ENCODE peak calls at places on chromosome 7, in six cellular contexts. T is AG09309; Q is CD8-positive, alpha-beta memory T cell; E is GM23248; U is colonic mucosa; S is IMR-90. D is an unnamed sample.

GRCh38 chr7:54546081-54546985 is 4.2 kb downstream of the VSTM2A start:
- DNase-seq in T (no peak), Q (no peak), E (no peak), U (no peak), S (no peak), D (no peak)

GRCh38 chr7:11865671-11866070 is 33.7 kb upstream of the THSD7A start:
- DNase-seq in T (no peak), Q (no peak), E (no peak), U (no peak), S (no peak), D (no peak)

GRCh38 chr7:17019106-17019505 is 137.3 kb upstream of the AGR3 start:
- DNase-seq in T (no peak), Q (no peak), E (no peak), U (no peak), S (no peak), D (no peak)

GRCh38 chr7:111931016-111931517 is 275.1 kb downstream of the DOCK4 start:
- DNase-seq in T (peak), Q (no peak), E (peak), U (no peak), S (peak), D (peak)

GRCh38 chr7:30682131-30683083 is at the start of gene CRHR2:
- DNase-seq in T (no peak), Q (peak), E (peak), U (no peak), S (no peak), D (no peak)

GRCh38 chr7:53383131-53383530 is 347.7 kb downstream of the POM121L12 start:
- DNase-seq in T (no peak), Q (no peak), E (no peak), U (no peak), S (no peak), D (no peak)

GRCh38 chr7:16989883-16990413 is 108.2 kb upstream of the AGR3 start:
- DNase-seq in T (peak), Q (no peak), E (peak), U (peak), S (peak), D (peak)

GRCh38 chr7:22357311-22358175 is 589 bp upstream of the RAPGEF5 start:
- DNase-seq in T (no peak), Q (no peak), E (peak), U (peak), S (peak), D (no peak)

GRCh38 chr7:34083440-34083839 is 178.1 kb downstream of the BMPER start:
- DNase-seq in T (no peak), Q (no peak), E (no peak), U (no peak), S (peak), D (no peak)

GRCh38 chr7:131723926-131724325 is 167.5 kb upstream of the PODXL start:
- DNase-seq in T (no peak), Q (no peak), E (peak), U (no peak), S (peak), D (no peak)

GRCh38 chr7:28767356-28767755 is 190.8 kb downstream of the TRIL start:
- DNase-seq in T (no peak), Q (no peak), E (peak), U (no peak), S (peak), D (no peak)

GRCh38 chr7:85341973-85342372 is 155.1 kb upstream of the SEMA3D start:
- DNase-seq in T (no peak), Q (no peak), E (no peak), U (no peak), S (no peak), D (no peak)

GRCh38 chr7:27125986-27126394 is 4.6 kb downstream of the HOXA4 start:
- DNase-seq in T (no peak), Q (no peak), E (no peak), U (no peak), S (peak), D (no peak)

GRCh38 chr7:152177696-152178404 is 152.4 kb downstream of the GALNT11 start:
- DNase-seq in T (no peak), Q (no peak), E (peak), U (no peak), S (peak), D (no peak)

GRCh38 chr7:93117327-93117726 is 452 bp downstream of the SAMD9 start:
- DNase-seq in T (no peak), Q (no peak), E (peak), U (no peak), S (no peak), D (no peak)

GRCh38 chr7:98456851-98457250 is 56.0 kb upstream of the BAIAP2L1 start:
- DNase-seq in T (no peak), Q (no peak), E (no peak), U (no peak), S (no peak), D (no peak)

GRCh38 chr7:66366701-66367100 is 161.6 kb downstream of the TPST1 start:
- DNase-seq in T (no peak), Q (no peak), E (peak), U (no peak), S (no peak), D (no peak)

GRCh38 chr7:137606061-137606674 is 240.6 kb downstream of the DGKI start:
- DNase-seq in T (peak), Q (no peak), E (peak), U (no peak), S (peak), D (peak)

GRCh38 chr7:130907439-130907838 is 173.4 kb upstream of the KLF14 start:
- DNase-seq in T (no peak), Q (no peak), E (no peak), U (no peak), S (no peak), D (no peak)

GRCh38 chr7:2698581-2699288 is 10.7 kb downstream of the AMZ1 start:
- DNase-seq in T (no peak), Q (peak), E (no peak), U (no peak), S (no peak), D (no peak)

GRCh38 chr7:27098493-27099223 is 2.9 kb upstream of the HOXA1 start:
- DNase-seq in T (no peak), Q (no peak), E (peak), U (peak), S (peak), D (no peak)

GRCh38 chr7:15891151-15891842 is 204.8 kb upstream of the MEOX2 start:
- DNase-seq in T (no peak), Q (no peak), E (peak), U (no peak), S (peak), D (no peak)

GRCh38 chr7:15839415-15840100 is 153.1 kb upstream of the MEOX2 start:
- DNase-seq in T (no peak), Q (no peak), E (peak), U (no peak), S (no peak), D (no peak)

GRCh38 chr7:142855401-142855743 is 496 bp downstream of the EPHB6 start:
- DNase-seq in T (no peak), Q (no peak), E (no peak), U (no peak), S (no peak), D (no peak)

GRCh38 chr7:125668321-125668993 is 738.8 kb upstream of the POT1 start:
- DNase-seq in T (no peak), Q (no peak), E (no peak), U (no peak), S (no peak), D (no peak)

GRCh38 chr7:151192002-151192539 is 5.0 kb upstream of the ASB10 start:
- DNase-seq in T (no peak), Q (no peak), E (no peak), U (no peak), S (no peak), D (no peak)

GRCh38 chr7:98875501-98875900 is 2.8 kb upstream of the TRRAP start:
- DNase-seq in T (no peak), Q (no peak), E (no peak), U (no peak), S (no peak), D (no peak)

GRCh38 chr7:47578581-47579270 is 3.2 kb downstream of the TNS3 start:
- DNase-seq in T (peak), Q (no peak), E (peak), U (no peak), S (peak), D (no peak)

GRCh38 chr7:40156988-40157387 is 22.2 kb downstream of the SUGCT start:
- DNase-seq in T (no peak), Q (no peak), E (no peak), U (peak), S (no peak), D (no peak)

GRCh38 chr7:156236936-156237599 is 403.5 kb upstream of the RNF32 start:
- DNase-seq in T (no peak), Q (no peak), E (no peak), U (no peak), S (no peak), D (no peak)

GRCh38 chr7:2934211-2934731 is 90.2 kb upstream of the GNA12 start:
- DNase-seq in T (peak), Q (no peak), E (peak), U (no peak), S (peak), D (no peak)

GRCh38 chr7:6644728-6645127 is 7.6 kb downstream of the ZNF316 start:
- DNase-seq in T (no peak), Q (no peak), E (no peak), U (no peak), S (no peak), D (no peak)

GRCh38 chr7:74305987-74306736 is 17.0 kb downstream of the CLIP2 start:
- DNase-seq in T (no peak), Q (no peak), E (no peak), U (no peak), S (no peak), D (no peak)

GRCh38 chr7:5422324-5423271 is 1.0 kb downstream of the TNRC18 start:
- DNase-seq in T (no peak), Q (no peak), E (peak), U (no peak), S (peak), D (no peak)

GRCh38 chr7:5420108-5420840 is 3.4 kb downstream of the TNRC18 start:
- DNase-seq in T (no peak), Q (no peak), E (peak), U (no peak), S (no peak), D (no peak)

GRCh38 chr7:5419523-5420107 is 4.0 kb downstream of the TNRC18 start:
- DNase-seq in T (no peak), Q (no peak), E (peak), U (peak), S (no peak), D (no peak)

GRCh38 chr7:5421626-5422323 is 1.9 kb downstream of the TNRC18 start:
- DNase-seq in T (no peak), Q (no peak), E (peak), U (peak), S (peak), D (no peak)

DNA sequence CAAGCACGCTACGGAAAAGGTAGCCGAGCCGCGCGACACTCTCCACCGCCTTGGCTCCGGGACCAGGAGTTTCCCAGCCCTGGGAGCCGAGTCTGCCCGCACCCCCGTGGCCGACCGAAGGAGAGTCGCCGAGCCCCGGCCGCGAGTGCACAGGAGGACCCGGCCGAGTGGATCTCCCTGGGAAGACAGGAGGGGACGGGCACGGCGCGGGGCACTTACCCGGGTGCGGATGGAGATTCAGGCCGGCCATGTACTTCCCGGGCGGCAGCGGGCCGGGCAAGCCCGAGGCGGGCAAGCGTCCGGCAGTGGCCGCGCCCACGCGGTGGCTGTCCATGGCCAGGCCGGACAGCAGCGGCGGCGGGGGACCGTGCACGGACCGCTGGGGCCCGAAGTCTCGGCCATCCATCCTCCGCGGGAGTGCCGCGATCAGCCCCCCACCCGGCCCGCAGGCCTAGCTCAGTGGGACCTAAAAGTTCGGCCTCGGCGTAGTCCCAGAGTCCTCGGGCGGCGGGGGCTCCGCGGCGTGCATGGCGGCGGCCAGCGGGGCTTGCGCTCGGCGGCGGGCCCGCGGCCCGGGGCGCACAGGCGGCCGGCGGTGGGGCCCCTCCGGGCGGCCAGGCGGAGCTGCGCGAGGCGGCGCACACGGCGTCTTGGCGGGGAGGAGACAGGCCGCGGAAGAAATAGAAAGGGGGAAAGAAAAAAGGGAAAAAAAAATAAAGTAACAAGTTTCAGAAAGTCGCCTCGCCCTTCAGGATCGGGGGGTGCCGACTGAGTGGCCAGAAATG is 2.6 kb downstream of the TNRC18 start:
- DNase-seq in T (no peak), Q (no peak), E (peak), U (peak), S (no peak), D (no peak)
- H3K4me3 ChIP-seq in T (peak), Q (peak), E (peak), U (peak), S (peak), D (peak)

DNA sequence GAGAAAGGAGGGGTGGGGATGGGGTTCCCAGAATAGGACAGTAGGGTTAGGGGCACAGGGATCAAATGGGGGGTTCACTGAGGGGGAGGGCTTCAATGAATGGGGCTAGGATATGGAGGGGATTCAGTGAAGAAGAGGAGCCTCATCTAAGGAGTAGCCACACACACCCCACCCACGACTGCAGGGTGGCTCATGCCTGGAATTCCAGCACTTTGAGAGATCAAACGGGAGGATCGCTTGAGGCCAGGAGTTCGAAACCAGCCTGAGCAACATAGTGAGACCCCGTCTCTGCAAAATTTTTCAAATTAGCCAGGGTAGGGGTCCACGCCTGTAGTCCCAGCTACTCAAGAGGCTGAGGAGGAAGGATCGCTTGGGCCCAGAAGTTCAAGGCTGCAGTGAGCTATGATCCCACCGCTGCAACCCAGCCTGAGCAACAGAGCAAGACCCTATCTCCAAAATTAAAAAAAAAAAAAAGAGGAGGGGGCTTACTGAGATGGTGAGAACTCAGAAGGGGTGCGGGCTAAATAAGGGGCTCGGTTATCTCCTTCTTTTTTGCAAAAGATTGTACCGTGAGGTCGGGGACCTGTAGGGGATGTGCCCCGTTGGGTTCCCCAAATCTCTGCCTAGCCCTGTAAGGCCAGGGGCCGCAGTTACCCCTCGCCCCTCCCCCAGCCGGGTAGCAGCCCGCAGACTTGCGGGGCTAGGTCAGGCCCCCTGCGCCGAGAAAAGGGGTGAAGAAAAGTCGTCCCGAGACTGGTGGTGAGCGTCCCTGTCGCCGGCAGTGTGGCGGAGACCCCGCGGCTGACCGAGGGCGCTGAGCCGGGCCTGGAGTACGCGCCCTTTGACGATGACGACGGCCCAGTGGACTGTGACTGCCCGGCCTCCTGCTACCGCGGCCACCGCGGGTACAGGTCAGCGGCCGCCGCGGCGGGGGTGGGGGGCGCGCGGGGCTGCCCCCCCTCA is 43.1 kb upstream of the HSPB1 start:
- DNase-seq in T (no peak), Q (no peak), E (no peak), U (no peak), S (no peak), D (no peak)
- H3K4me3 ChIP-seq in T (no peak), Q (no peak), E (no peak), U (peak), S (no peak), D (no peak)

GRCh38 chr7:123647106-123647730 is 8.4 kb upstream of the LMOD2 start:
- DNase-seq in T (no peak), Q (no peak), E (peak), U (no peak), S (no peak), D (no peak)

GRCh38 chr7:123641901-123642300 is 13.8 kb upstream of the LMOD2 start:
- DNase-seq in T (no peak), Q (no peak), E (no peak), U (no peak), S (no peak), D (no peak)

GRCh38 chr7:123640583-123640982 is 15.1 kb upstream of the LMOD2 start:
- DNase-seq in T (no peak), Q (no peak), E (no peak), U (no peak), S (no peak), D (no peak)

GRCh38 chr7:123645516-123645915 is 10.2 kb upstream of the LMOD2 start:
- DNase-seq in T (no peak), Q (no peak), E (no peak), U (no peak), S (no peak), D (no peak)

GRCh38 chr7:123643495-123644428 is 11.9 kb upstream of the LMOD2 start:
- DNase-seq in T (peak), Q (no peak), E (peak), U (no peak), S (peak), D (peak)
- H3K4me3 ChIP-seq in T (no peak), Q (no peak), E (peak), U (no peak), S (peak), D (peak)

DNA sequence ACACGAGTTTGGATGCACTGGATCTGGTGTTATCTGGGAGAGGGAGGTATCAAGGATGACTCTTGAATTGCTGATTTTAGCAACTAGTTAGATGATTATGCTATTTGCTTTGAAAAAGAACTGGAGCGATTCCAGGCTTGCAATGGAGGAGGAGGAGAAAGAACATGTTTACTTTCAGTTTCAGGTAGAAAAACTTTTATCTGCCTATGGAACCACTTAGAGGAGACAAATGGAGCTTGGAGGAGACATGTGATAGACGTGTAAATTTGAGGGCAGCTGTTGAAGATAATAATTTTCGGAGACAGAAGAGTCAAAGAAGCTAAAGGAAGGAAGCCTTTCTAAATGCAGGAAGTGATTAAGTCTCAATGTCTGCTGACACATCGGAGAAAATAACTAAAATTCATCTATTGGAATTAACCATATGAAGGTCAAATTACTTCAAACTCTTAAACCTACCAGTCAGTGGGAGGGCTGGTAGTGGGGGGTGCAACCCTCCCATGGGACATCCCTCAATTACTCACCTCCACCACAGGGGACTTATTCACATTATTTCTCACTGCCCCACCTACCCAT is 56.4 kb upstream of the GNAI1 start:
- DNase-seq in T (no peak), Q (no peak), E (peak), U (no peak), S (peak), D (no peak)
- H3K4me3 ChIP-seq in T (peak), Q (peak), E (peak), U (peak), S (peak), D (no peak)

GRCh38 chr7:69963388-69963787 is 365.1 kb downstream of the AUTS2 start:
- DNase-seq in T (no peak), Q (no peak), E (no peak), U (no peak), S (no peak), D (no peak)
- H3K4me3 ChIP-seq in T (no peak), Q (no peak), E (no peak), U (no peak), S (no peak), D (no peak)

GRCh38 chr7:1502845-1503244 is 1.3 kb downstream of the INTS1 start:
- DNase-seq in T (no peak), Q (no peak), E (no peak), U (no peak), S (no peak), D (no peak)
- H3K4me3 ChIP-seq in T (peak), Q (peak), E (peak), U (peak), S (peak), D (peak)

GRCh38 chr7:19143930-19144574 is 1.2 kb downstream of the FERD3L start:
- DNase-seq in T (no peak), Q (no peak), E (peak), U (no peak), S (no peak), D (no peak)
- H3K4me3 ChIP-seq in T (peak), Q (no peak), E (peak), U (no peak), S (no peak), D (no peak)

D was measured in HFF-Myc.